ENCODE peak calls at places on chromosomes 11 and 22, in eight cellular contexts. S is heart right ventricle, R is upper lobe of right lung, H is body of pancreas, O is fibroblast of pulmonary artery, B is keratinocyte, Q is cardiac muscle cell, P is foreskin fibroblast. C is an unnamed sample.

GRCh38 chr11:14386895-14387480 is 28.0 kb upstream of the RRAS2 start:
- DNase-seq in S (no peak), R (no peak), H (no peak), O (peak; percentile 89), B (no peak), Q (peak; percentile 37), P (peak; percentile 88), C (peak; percentile 12)

GRCh38 chr11:57527056-57527631 is 3.4 kb downstream of the TIMM10 start:
- DNase-seq in S (peak; percentile 67), R (no peak), H (peak; percentile 88), O (peak; percentile 75), B (no peak), Q (peak; percentile 78), P (peak; percentile 43), C (peak; percentile 77)

GRCh38 chr11:57787920-57788716 is 26.5 kb downstream of the CTNND1 start:
- DNase-seq in S (no peak), R (no peak), H (no peak), O (no peak), B (peak; percentile 78), Q (no peak), P (no peak), C (peak; percentile 62)

GRCh38 chr11:124886978-124887666 is 10.5 kb downstream of the ROBO4 start:
- DNase-seq in S (no peak), R (no peak), H (no peak), O (no peak), B (no peak), Q (no peak), P (no peak), C (no peak)

GRCh38 chr11:29231586-29231985 is 785.2 kb downstream of the KCNA4 start:
- DNase-seq in S (no peak), R (no peak), H (no peak), O (no peak), B (no peak), Q (no peak), P (no peak), C (no peak)

GRCh38 chr11:59668188-59668949 is 468 bp downstream of the PATL1 start:
- DNase-seq in S (peak; percentile 36), R (peak; percentile 83), H (peak; percentile 63), O (peak; percentile 39), B (no peak), Q (peak; percentile 74), P (peak; percentile 20), C (peak; percentile 71)

GRCh38 chr11:61334434-61335354 is 1.7 kb downstream of the TKFC start:
- DNase-seq in S (no peak), R (no peak), H (no peak), O (peak; percentile 36), B (no peak), Q (no peak), P (peak; percentile 47), C (no peak)

GRCh38 chr11:16924826-16925494 is 89.3 kb downstream of the PLEKHA7 start:
- DNase-seq in S (peak; percentile 45), R (peak; percentile 82), H (peak; percentile 79), O (peak; percentile 25), B (peak; percentile 63), Q (peak; percentile 67), P (peak; percentile 17), C (peak; percentile 96)

GRCh38 chr22:35437038-35437437 is 37.1 kb downstream of the MCM5 start:
- DNase-seq in S (no peak), R (no peak), H (no peak), O (no peak), B (no peak), Q (no peak), P (no peak), C (peak; percentile 61)

GRCh38 chr11:64655901-64656601 is 65.0 kb downstream of the SLC22A12 start:
- DNase-seq in S (no peak), R (no peak), H (no peak), O (peak; percentile 40), B (no peak), Q (no peak), P (peak; percentile 42), C (no peak)

GRCh38 chr11:8690374-8691342 is 8.1 kb downstream of the RPL27A start:
- DNase-seq in S (no peak), R (no peak), H (no peak), O (no peak), B (no peak), Q (no peak), P (no peak), C (no peak)

GRCh38 chr11:726278-726915 is 20.4 kb downstream of the EPS8L2 start:
- DNase-seq in S (no peak), R (peak; percentile 82), H (peak; percentile 83), O (no peak), B (no peak), Q (peak; percentile 62), P (no peak), C (no peak)

GRCh38 chr11:729492-730074 is 17.7 kb upstream of the TALDO1 start:
- DNase-seq in S (no peak), R (no peak), H (no peak), O (no peak), B (no peak), Q (no peak), P (no peak), C (no peak)

GRCh38 chr11:727281-727701 is 20.0 kb upstream of the TALDO1 start:
- DNase-seq in S (no peak), R (no peak), H (no peak), O (no peak), B (no peak), Q (no peak), P (no peak), C (no peak)

GRCh38 chr11:728901-729491 is 18.3 kb upstream of the TALDO1 start:
- DNase-seq in S (no peak), R (no peak), H (no peak), O (no peak), B (no peak), Q (no peak), P (no peak), C (no peak)

GRCh38 chr11:727859-728748 is 19.2 kb upstream of the TALDO1 start:
- DNase-seq in S (peak; percentile 81), R (peak; percentile 93), H (peak; percentile 90), O (peak; percentile 62), B (no peak), Q (peak; percentile 83), P (peak; percentile 92), C (peak; percentile 80)
- TF ChIP-seq CTCF in S (peak; percentile 97), R (peak; percentile 92), H (peak; percentile 100), O (peak; percentile 95), B (peak; percentile 100), Q (peak; percentile 96), P (peak; percentile 99), C (peak; percentile 92)

GRCh38 chr22:29320546-29320945 is 5.0 kb upstream of the RASL10A start:
- DNase-seq in S (no peak), R (no peak), H (no peak), O (no peak), B (no peak), Q (no peak), P (no peak), C (no peak)
- TF ChIP-seq CTCF in S (peak; percentile 5), R (no peak), H (no peak), O (peak; percentile 26), B (peak; percentile 23), Q (peak; percentile 9), P (no peak), C (no peak)

GRCh38 chr11:45624095-45624494 is 41.3 kb downstream of the CHST1 start:
- DNase-seq in S (no peak), R (no peak), H (no peak), O (no peak), B (no peak), Q (no peak), P (no peak), C (no peak)

GRCh38 chr11:45621541-45621940 is 43.9 kb downstream of the CHST1 start:
- DNase-seq in S (no peak), R (no peak), H (no peak), O (no peak), B (no peak), Q (no peak), P (no peak), C (no peak)

GRCh38 chr11:45622861-45623260 is 42.6 kb downstream of the CHST1 start:
- DNase-seq in S (no peak), R (no peak), H (no peak), O (no peak), B (no peak), Q (no peak), P (no peak), C (no peak)

GRCh38 chr11:45620243-45620642 is 45.2 kb downstream of the CHST1 start:
- DNase-seq in S (no peak), R (no peak), H (no peak), O (no peak), B (no peak), Q (no peak), P (no peak), C (no peak)

GRCh38 chr11:45622283-45622682 is 43.1 kb downstream of the CHST1 start:
- DNase-seq in S (no peak), R (no peak), H (no peak), O (no peak), B (no peak), Q (no peak), P (no peak), C (no peak)
- TF ChIP-seq CTCF in S (no peak), R (no peak), H (no peak), O (no peak), B (no peak), Q (no peak), P (no peak), C (no peak)

GRCh38 chr11:65856689-65857499 is 1.1 kb downstream of the CFL1 start:
- DNase-seq in S (peak; percentile 82), R (peak; percentile 94), H (peak; percentile 73), O (peak; percentile 62), B (no peak), Q (peak; percentile 78), P (no peak), C (peak; percentile 80)

GRCh38 chr11:65857500-65858353 is at the start of gene CFL1:
- DNase-seq in S (peak; percentile 99), R (peak; percentile 99), H (peak; percentile 98), O (peak; percentile 98), B (peak; percentile 76), Q (peak; percentile 98), P (peak; percentile 98), C (peak; percentile 99)

GRCh38 chr11:65854871-65855837 is 2.8 kb downstream of the CFL1 start:
- DNase-seq in S (no peak), R (peak; percentile 62), H (no peak), O (no peak), B (no peak), Q (no peak), P (no peak), C (peak; percentile 29)

GRCh38 chr11:65854161-65854592 is 3.8 kb downstream of the CFL1 start:
- DNase-seq in S (no peak), R (peak; percentile 29), H (no peak), O (no peak), B (no peak), Q (no peak), P (no peak), C (peak; percentile 73)

GRCh38 chr11:65855927-65856363 is 2.0 kb downstream of the CFL1 start:
- DNase-seq in S (no peak), R (peak; percentile 60), H (no peak), O (no peak), B (no peak), Q (no peak), P (no peak), C (no peak)
- TF ChIP-seq CTCF in S (no peak), R (no peak), H (no peak), O (no peak), B (no peak), Q (no peak), P (no peak), C (no peak)

DNA sequence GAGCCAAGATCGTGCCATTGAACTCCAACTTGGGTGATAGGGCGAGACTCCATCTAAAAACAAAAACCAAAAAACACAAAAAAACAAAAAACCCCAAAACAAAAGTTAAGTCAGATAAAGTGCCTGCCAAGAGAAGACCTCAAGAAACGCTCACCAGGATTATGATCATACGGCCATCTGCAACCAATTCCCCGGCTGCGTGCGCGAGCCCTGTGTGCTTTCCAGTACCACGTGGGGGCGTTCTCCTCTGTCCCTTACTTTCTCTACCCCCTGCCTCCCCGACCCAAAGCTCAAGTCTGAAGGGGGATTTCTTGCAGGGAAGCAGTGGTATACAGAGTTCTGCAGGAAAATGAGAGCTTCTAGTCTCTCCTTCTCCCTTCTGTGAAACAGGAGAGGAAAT is 10.5 kb upstream of the RPS19BP1 start:
- DNase-seq in S (no peak), R (no peak), H (no peak), O (peak; percentile 35), B (no peak), Q (peak; percentile 68), P (no peak), C (peak; percentile 36)
- TF ChIP-seq CTCF in S (peak; percentile 12), R (peak; percentile 8), H (no peak), O (peak; percentile 43), B (peak; percentile 42), Q (peak; percentile 60), P (peak; percentile 47), C (peak; percentile 34)